ENCODE peak calls at places on chromosomes 3 and 15, in five cellular contexts. G is AG04449, Y is stomach, S is skeletal muscle cell, B is uterus. N is an unnamed sample.

GRCh38 chr3:32004111-32004790 is 22.7 kb downstream of the ZNF860 start:
- DNase-seq in G (no peak), Y (no peak), S (no peak), B (no peak), N (no peak)

GRCh38 chr15:64524778-64525177 is 64.4 kb downstream of the ZNF609 start:
- DNase-seq in G (no peak), Y (no peak), S (no peak), B (no peak), N (no peak)

GRCh38 chr3:141840737-141841544 is 35.5 kb upstream of the ATP1B3 start:
- DNase-seq in G (no peak), Y (no peak), S (no peak), B (no peak), N (peak)

GRCh38 chr3:96434616-96435015 is 379.8 kb upstream of the EPHA6 start:
- DNase-seq in G (no peak), Y (no peak), S (no peak), B (no peak), N (no peak)

GRCh38 chr3:57086201-57086600 is 25.7 kb downstream of the SPATA12 start:
- DNase-seq in G (no peak), Y (no peak), S (no peak), B (no peak), N (no peak)

GRCh38 chr3:120614765-120615164 is 18.6 kb downstream of the NDUFB4 start:
- DNase-seq in G (no peak), Y (no peak), S (no peak), B (no peak), N (no peak)

GRCh38 chr3:126826693-126827092 is 122.7 kb downstream of the CHCHD6 start:
- DNase-seq in G (no peak), Y (no peak), S (no peak), B (no peak), N (no peak)

GRCh38 chr3:107117922-107118576 is 259.2 kb upstream of the CCDC54 start:
- DNase-seq in G (peak), Y (no peak), S (peak), B (no peak), N (peak)

GRCh38 chr3:170840291-170840859 is 29.6 kb downstream of the RPL22L1 start:
- DNase-seq in G (no peak), Y (no peak), S (peak), B (no peak), N (no peak)

GRCh38 chr15:61921093-61921492 is 139.2 kb downstream of the VPS13C start:
- DNase-seq in G (no peak), Y (no peak), S (no peak), B (no peak), N (no peak)

GRCh38 chr3:136792931-136793330 is 26.0 kb upstream of the SLC35G2 start:
- DNase-seq in G (no peak), Y (no peak), S (no peak), B (no peak), N (no peak)

GRCh38 chr3:50635066-50635465 is 18.1 kb downstream of the MAPKAPK3 start:
- DNase-seq in G (no peak), Y (no peak), S (no peak), B (no peak), N (no peak)

GRCh38 chr3:155554777-155555445 is 190.0 kb downstream of the PLCH1 start:
- DNase-seq in G (no peak), Y (no peak), S (no peak), B (no peak), N (peak)

GRCh38 chr15:71747128-71748083 is 62.9 kb upstream of the NR2E3 start:
- DNase-seq in G (no peak), Y (no peak), S (peak), B (no peak), N (no peak)

GRCh38 chr3:122859021-122859805 is 64.3 kb downstream of the SLC49A4 start:
- DNase-seq in G (no peak), Y (no peak), S (no peak), B (no peak), N (no peak)

GRCh38 chr15:57784081-57784488 is 77.6 kb downstream of the POLR2M start:
- DNase-seq in G (no peak), Y (no peak), S (no peak), B (no peak), N (peak)

GRCh38 chr3:24688446-24689148 is 193.9 kb upstream of the THRB start:
- DNase-seq in G (no peak), Y (no peak), S (no peak), B (no peak), N (no peak)

GRCh38 chr3:116342499-116342898 is 102.8 kb downstream of the LSAMP start:
- DNase-seq in G (no peak), Y (no peak), S (no peak), B (no peak), N (no peak)

GRCh38 chr15:50463423-50464358 is 39.5 kb downstream of the USP8 start:
- DNase-seq in G (no peak), Y (no peak), S (no peak), B (no peak), N (no peak)

GRCh38 chr3:67461667-67462142 is 192.7 kb downstream of the SUCLG2 start:
- DNase-seq in G (no peak), Y (no peak), S (peak), B (no peak), N (no peak)

GRCh38 chr3:72279631-72280041 is 494.7 kb upstream of the PROK2 start:
- DNase-seq in G (no peak), Y (no peak), S (no peak), B (peak), N (no peak)

GRCh38 chr15:32717290-32718081 is at the start of gene GREM1:
- DNase-seq in G (no peak), Y (no peak), S (no peak), B (no peak), N (no peak)

GRCh38 chr3:81886081-81886480 is 124.6 kb upstream of the GBE1 start:
- DNase-seq in G (no peak), Y (no peak), S (no peak), B (no peak), N (no peak)

GRCh38 chr3:40308725-40309438 is 625 bp upstream of the EIF1B start:
- DNase-seq in G (no peak), Y (no peak), S (no peak), B (no peak), N (peak)

GRCh38 chr15:59553879-59554735 is 57.5 kb upstream of the GCNT3 start:
- DNase-seq in G (no peak), Y (no peak), S (peak), B (no peak), N (no peak)

GRCh38 chr3:141915016-141915415 is 38.6 kb downstream of the ATP1B3 start:
- DNase-seq in G (no peak), Y (no peak), S (no peak), B (no peak), N (no peak)

GRCh38 chr15:90866800-90867199 is 1.6 kb upstream of the FURIN start:
- DNase-seq in G (no peak), Y (no peak), S (no peak), B (no peak), N (no peak)

GRCh38 chr3:10308678-10309077 is 12.2 kb downstream of the SEC13 start:
- DNase-seq in G (no peak), Y (no peak), S (no peak), B (no peak), N (no peak)

GRCh38 chr3:10309736-10310135 is 11.2 kb downstream of the SEC13 start:
- DNase-seq in G (no peak), Y (no peak), S (no peak), B (no peak), N (no peak)

GRCh38 chr3:10312391-10312790 is 8.5 kb downstream of the SEC13 start:
- DNase-seq in G (no peak), Y (no peak), S (no peak), B (no peak), N (no peak)

GRCh38 chr3:10311710-10312109 is 9.2 kb downstream of the SEC13 start:
- DNase-seq in G (no peak), Y (no peak), S (no peak), B (no peak), N (no peak)

DNA sequence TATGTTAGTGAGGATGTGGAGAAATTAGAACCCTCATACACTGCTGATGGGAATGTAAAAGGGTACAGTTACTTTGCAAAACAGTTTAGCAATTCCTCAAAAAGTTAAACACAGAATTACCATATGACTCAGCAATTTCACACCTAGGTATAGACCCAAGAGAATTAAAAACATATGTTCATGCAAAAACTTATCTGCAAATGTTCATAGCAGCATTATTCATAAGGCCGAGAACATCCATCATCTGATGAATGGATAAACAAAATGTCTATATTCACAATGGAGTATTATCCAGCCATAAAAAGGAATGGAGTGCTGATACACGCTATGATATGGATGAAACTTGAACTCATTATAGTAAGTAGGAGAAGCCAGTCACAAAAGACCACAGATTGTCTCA is 10.3 kb downstream of the SEC13 start:
- DNase-seq in G (peak), Y (no peak), S (no peak), B (no peak), N (no peak)
- H3K4me3 ChIP-seq in G (no peak), Y (no peak), S (no peak), B (no peak), N (no peak)

GRCh38 chr3:128009952-128010846 is 42.0 kb upstream of the SEC61A1 start:
- DNase-seq in G (peak), Y (no peak), S (peak), B (no peak), N (no peak)
- H3K4me3 ChIP-seq in G (no peak), Y (no peak), S (no peak), B (no peak), N (no peak)

GRCh38 chr3:150277444-150277843 is 130.7 kb upstream of the TSC22D2 start:
- DNase-seq in G (no peak), Y (no peak), S (no peak), B (no peak), N (no peak)
- H3K4me3 ChIP-seq in G (no peak), Y (no peak), S (no peak), B (no peak), N (no peak)

GRCh38 chr15:83753872-83754493 is 100.1 kb downstream of the ADAMTSL3 start:
- DNase-seq in G (no peak), Y (no peak), S (no peak), B (no peak), N (no peak)
- H3K4me3 ChIP-seq in G (no peak), Y (no peak), S (no peak), B (no peak), N (no peak)

GRCh38 chr3:10317311-10317960 is 3.5 kb downstream of the SEC13 start:
- DNase-seq in G (no peak), Y (no peak), S (no peak), B (no peak), N (no peak)

GRCh38 chr3:10317961-10318350 is 3.0 kb downstream of the SEC13 start:
- DNase-seq in G (no peak), Y (no peak), S (no peak), B (no peak), N (no peak)

GRCh38 chr3:10319804-10320203 is 1.1 kb downstream of the SEC13 start:
- DNase-seq in G (no peak), Y (no peak), S (no peak), B (no peak), N (peak)

GRCh38 chr3:10320320-10320677 is 613 bp downstream of the SEC13 start:
- DNase-seq in G (no peak), Y (no peak), S (no peak), B (no peak), N (no peak)

GRCh38 chr3:10319251-10319650 is 1.7 kb downstream of the SEC13 start:
- DNase-seq in G (no peak), Y (no peak), S (no peak), B (no peak), N (no peak)
- H3K4me3 ChIP-seq in G (peak), Y (peak), S (peak), B (no peak), N (peak)

DNA sequence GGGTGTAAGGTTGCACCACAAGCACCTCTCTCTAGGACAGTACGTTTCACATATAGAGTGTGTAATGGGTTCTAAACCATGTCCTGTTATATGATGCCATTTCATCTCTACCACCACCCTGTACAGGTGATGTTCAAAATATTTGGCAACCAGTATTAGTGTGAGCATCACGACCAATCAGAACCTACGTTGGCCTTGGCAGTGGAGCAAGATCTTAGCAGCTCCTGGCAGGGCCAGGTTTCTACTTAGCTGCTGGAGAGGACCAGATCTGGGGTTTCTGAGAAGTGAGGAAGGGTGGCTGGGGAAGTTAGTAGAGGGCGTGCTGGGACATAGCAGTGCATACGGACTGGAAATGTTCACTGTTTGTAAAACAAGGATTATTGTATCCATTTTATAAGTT is 23.1 kb upstream of the MITF start:
- DNase-seq in G (no peak), Y (no peak), S (no peak), B (no peak), N (no peak)
- H3K4me3 ChIP-seq in G (no peak), Y (no peak), S (no peak), B (no peak), N (no peak)

GRCh38 chr3:190097025-190097424 is 23.7 kb downstream of the P3H2 start:
- DNase-seq in G (no peak), Y (no peak), S (no peak), B (no peak), N (no peak)

GRCh38 chr3:190097617-190098016 is 23.1 kb downstream of the P3H2 start:
- DNase-seq in G (no peak), Y (no peak), S (no peak), B (no peak), N (no peak)

GRCh38 chr3:190105876-190106275 is 14.8 kb downstream of the P3H2 start:
- DNase-seq in G (no peak), Y (no peak), S (no peak), B (no peak), N (no peak)

GRCh38 chr3:190099099-190099498 is 21.6 kb downstream of the P3H2 start:
- DNase-seq in G (no peak), Y (no peak), S (no peak), B (no peak), N (no peak)

GRCh38 chr3:190101320-190102117 is 19.2 kb downstream of the P3H2 start:
- DNase-seq in G (no peak), Y (no peak), S (peak), B (no peak), N (no peak)
- H3K4me3 ChIP-seq in G (peak), Y (peak), S (no peak), B (peak), N (no peak)

GRCh38 chr15:85687329-85687728 is 107.4 kb downstream of the KLHL25 start:
- DNase-seq in G (no peak), Y (no peak), S (no peak), B (no peak), N (no peak)

GRCh38 chr15:85690546-85691226 is 104.0 kb downstream of the KLHL25 start:
- DNase-seq in G (no peak), Y (no peak), S (no peak), B (no peak), N (no peak)

GRCh38 chr15:85689729-85690128 is 105.0 kb downstream of the KLHL25 start:
- DNase-seq in G (no peak), Y (peak), S (peak), B (peak), N (peak)

GRCh38 chr15:85691350-85692240 is 103.1 kb downstream of the KLHL25 start:
- DNase-seq in G (no peak), Y (peak), S (no peak), B (no peak), N (no peak)

DNA sequence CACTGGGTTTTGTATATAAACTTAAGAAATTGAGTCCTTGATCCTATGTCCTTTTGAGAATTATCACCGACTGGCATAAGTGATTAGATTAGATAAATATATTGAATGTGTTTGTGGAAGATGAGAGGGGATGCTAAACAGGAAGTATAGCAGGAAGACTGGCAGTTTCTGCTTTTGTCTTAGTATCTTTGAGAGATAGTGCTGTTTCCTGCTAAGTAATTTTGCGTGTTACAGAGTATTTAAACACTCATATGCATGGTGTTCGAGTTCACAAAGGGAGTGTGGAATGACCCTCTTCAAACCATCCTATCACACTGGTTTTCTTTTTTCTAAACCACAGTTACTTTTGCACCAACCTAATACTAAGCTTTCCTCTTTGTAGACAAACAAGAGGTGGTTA is 106.0 kb downstream of the KLHL25 start:
- DNase-seq in G (no peak), Y (no peak), S (no peak), B (no peak), N (peak)
- H3K4me3 ChIP-seq in G (no peak), Y (no peak), S (no peak), B (no peak), N (peak)

GRCh38 chr3:197337214-197337613 is 38.8 kb upstream of the DLG1 start:
- DNase-seq in G (no peak), Y (no peak), S (no peak), B (no peak), N (no peak)

GRCh38 chr3:197340521-197340871 is 42.1 kb upstream of the DLG1 start:
- DNase-seq in G (no peak), Y (no peak), S (no peak), B (no peak), N (no peak)

GRCh38 chr3:197337656-197338055 is 39.2 kb upstream of the DLG1 start:
- DNase-seq in G (no peak), Y (no peak), S (no peak), B (no peak), N (no peak)

GRCh38 chr3:197339841-197340520 is 41.6 kb upstream of the DLG1 start:
- DNase-seq in G (no peak), Y (no peak), S (peak), B (no peak), N (no peak)

DNA sequence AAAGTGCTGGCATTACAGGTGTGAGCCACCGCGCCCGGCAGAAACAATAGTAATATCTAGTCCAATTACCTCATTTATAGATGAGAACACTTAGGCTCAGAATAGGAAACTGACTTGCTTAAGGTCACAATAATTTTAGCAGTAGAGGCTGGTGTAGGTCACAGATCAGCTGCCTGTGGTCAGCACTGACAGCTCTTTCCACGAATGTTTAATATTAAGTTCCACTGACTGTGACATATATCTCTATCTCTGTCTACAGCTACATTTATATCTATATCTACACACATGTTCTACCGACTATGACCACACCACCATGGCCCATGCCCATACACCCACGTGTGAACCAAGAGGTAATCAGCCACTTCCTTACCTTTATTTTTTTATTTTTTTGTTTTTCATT is 40.2 kb upstream of the DLG1 start:
- DNase-seq in G (no peak), Y (no peak), S (no peak), B (no peak), N (no peak)
- H3K4me3 ChIP-seq in G (no peak), Y (no peak), S (no peak), B (no peak), N (no peak)

GRCh38 chr3:188888321-188889056 is 283.3 kb upstream of the TPRG1 start:
- DNase-seq in G (no peak), Y (no peak), S (no peak), B (no peak), N (no peak)
- H3K4me3 ChIP-seq in G (no peak), Y (no peak), S (no peak), B (no peak), N (no peak)